ENCODE peak calls at places on chromosomes 13 and 19, in nine cellular contexts. X, W, S, Z, O, I, A, D and J are unnamed samples.

GRCh38 chr19:29724102-29724641 is 9.1 kb upstream of the C19orf12 start:
- DNase-seq in X (no peak), W (no peak), S (no peak), Z (peak; percentile 15), O (no peak), I (no peak), A (no peak), D (no peak), J (no peak)

GRCh38 chr19:55717251-55717650 is 21.0 kb downstream of the NLRP9 start:
- DNase-seq in X (no peak), W (no peak), S (no peak), Z (no peak), O (no peak), I (no peak), A (no peak), D (no peak), J (no peak)

GRCh38 chr13:76972430-76972829 is 19.5 kb upstream of the CLN5 start:
- DNase-seq in X (no peak), W (no peak), S (no peak), Z (peak; percentile 33), O (no peak), I (no peak), A (no peak), D (no peak), J (no peak)

GRCh38 chr13:61466280-61466679 is 50.6 kb upstream of the PCDH20 start:
- DNase-seq in X (no peak), W (no peak), S (no peak), Z (no peak), O (no peak), I (no peak), A (no peak), D (no peak), J (no peak)

GRCh38 chr13:72716776-72717175 is 10.7 kb downstream of the MZT1 start:
- DNase-seq in X (no peak), W (no peak), S (no peak), Z (peak; percentile 46), O (no peak), I (no peak), A (no peak), D (no peak), J (no peak)

GRCh38 chr19:10317045-10317856 is 1.4 kb upstream of the FDX2 start:
- DNase-seq in X (no peak), W (no peak), S (no peak), Z (no peak), O (no peak), I (no peak), A (no peak), D (no peak), J (no peak)

GRCh38 chr13:29472317-29472961 is 123.0 kb downstream of the SLC7A1 start:
- DNase-seq in X (peak; percentile 11), W (peak; percentile 31), S (peak; percentile 71), Z (peak; percentile 76), O (peak; percentile 56), I (no peak), A (no peak), D (no peak), J (no peak)

GRCh38 chr19:12195501-12195860 is 32.6 kb downstream of the ZNF136 start:
- DNase-seq in X (no peak), W (no peak), S (peak; percentile 8), Z (peak; percentile 4), O (no peak), I (no peak), A (no peak), D (no peak), J (no peak)

GRCh38 chr13:40158218-40158617 is 502.8 kb downstream of the COG6 start:
- DNase-seq in X (no peak), W (peak; percentile 21), S (peak; percentile 35), Z (peak; percentile 69), O (no peak), I (no peak), A (no peak), D (peak; percentile 13), J (no peak)

GRCh38 chr13:35768551-35768950 is 292.1 kb upstream of the MAB21L1 start:
- DNase-seq in X (no peak), W (no peak), S (no peak), Z (peak; percentile 13), O (no peak), I (no peak), A (peak; percentile 16), D (no peak), J (peak; percentile 83)

GRCh38 chr13:79910869-79911540 is 429.9 kb downstream of the SPRY2 start:
- DNase-seq in X (no peak), W (no peak), S (no peak), Z (no peak), O (no peak), I (no peak), A (no peak), D (no peak), J (no peak)

GRCh38 chr19:43305642-43306041 is 36.3 kb upstream of the PSG9 start:
- DNase-seq in X (no peak), W (no peak), S (no peak), Z (no peak), O (no peak), I (no peak), A (no peak), D (no peak), J (no peak)

GRCh38 chr19:31938675-31939074 is 406.7 kb upstream of the ZNF507 start:
- DNase-seq in X (no peak), W (no peak), S (no peak), Z (no peak), O (no peak), I (no peak), A (no peak), D (no peak), J (no peak)

GRCh38 chr19:1904385-1905070 is 671 bp upstream of the ADAT3 start:
- DNase-seq in X (no peak), W (peak; percentile 80), S (peak; percentile 87), Z (no peak), O (no peak), I (no peak), A (no peak), D (peak; percentile 77), J (no peak)

GRCh38 chr13:113785051-113786010 is 26.3 kb downstream of the TMEM255B start:
- DNase-seq in X (no peak), W (peak; percentile 78), S (no peak), Z (peak; percentile 50), O (no peak), I (no peak), A (peak; percentile 84), D (peak; percentile 77), J (peak; percentile 71)

GRCh38 chr13:33352023-33352422 is 66.5 kb upstream of the STARD13 start:
- DNase-seq in X (no peak), W (no peak), S (no peak), Z (no peak), O (no peak), I (no peak), A (no peak), D (no peak), J (no peak)

GRCh38 chr13:98517576-98518310 is 59.2 kb downstream of the STK24 start:
- DNase-seq in X (peak; percentile 49), W (no peak), S (no peak), Z (no peak), O (no peak), I (no peak), A (no peak), D (no peak), J (no peak)

GRCh38 chr19:50430888-50431342 is 1.8 kb upstream of the MYBPC2 start:
- DNase-seq in X (no peak), W (no peak), S (no peak), Z (no peak), O (no peak), I (no peak), A (no peak), D (no peak), J (no peak)

GRCh38 chr19:6216236-6216995 is 63.4 kb downstream of the MLLT1 start:
- DNase-seq in X (no peak), W (no peak), S (no peak), Z (no peak), O (no peak), I (no peak), A (no peak), D (no peak), J (no peak)
- H3K4me3 ChIP-seq in X (no peak overlapping the region), W (no peak overlapping the region), S (no peak overlapping the region), Z (no peak overlapping the region), O (no peak overlapping the region), I (no peak overlapping the region), A (no peak overlapping the region), D (no peak overlapping the region), J (no peak overlapping the region)

DNA sequence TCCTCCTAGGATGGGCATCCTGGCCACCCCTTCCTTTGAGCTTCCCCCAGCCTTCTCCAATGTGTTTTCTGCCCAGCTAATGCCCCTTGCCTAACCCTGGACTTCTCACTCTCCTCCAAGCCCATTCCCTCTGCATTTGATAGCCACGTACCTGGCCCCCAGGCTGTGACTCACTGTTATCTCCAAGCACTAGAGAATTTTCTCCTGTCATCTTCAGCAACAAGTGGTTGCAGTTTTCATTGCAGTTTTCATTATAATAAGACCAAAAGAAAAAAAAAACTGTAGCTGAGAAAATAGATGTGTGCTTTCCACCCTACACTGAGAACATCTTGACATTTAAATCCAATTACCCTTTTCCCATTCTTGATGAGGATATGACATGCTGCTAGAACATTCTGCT is 59.0 kb upstream of the KCTD15 start:
- DNase-seq in X (no peak), W (no peak), S (no peak), Z (no peak), O (no peak), I (no peak), A (no peak), D (no peak), J (no peak)
- H3K4me3 ChIP-seq in X (no peak overlapping the region), W (no peak overlapping the region), S (no peak overlapping the region), Z (no peak overlapping the region), O (no peak overlapping the region), I (no peak overlapping the region), A (no peak overlapping the region), D (no peak overlapping the region), J (no peak overlapping the region)

GRCh38 chr19:18191640-18192062 is 1.4 kb upstream of the MPV17L2 start:
- DNase-seq in X (no peak), W (peak; percentile 50), S (no peak), Z (no peak), O (no peak), I (no peak), A (no peak), D (peak; percentile 49), J (no peak)
- H3K4me3 ChIP-seq in X (peak overlapping the region; percentile 54), W (peak overlapping the region; percentile 61), S (peak overlapping the region; percentile 13), Z (peak overlapping the region; percentile 67), O (peak overlapping the region; percentile 70), I (peak overlapping the region; percentile 45), A (peak overlapping the region; percentile 61), D (peak overlapping the region; percentile 81), J (peak overlapping the region; percentile 64)

GRCh38 chr19:3963458-3964255 is 7.2 kb downstream of the DAPK3 start:
- DNase-seq in X (no peak), W (no peak), S (no peak), Z (no peak), O (no peak), I (no peak), A (no peak), D (no peak), J (no peak)
- H3K4me3 ChIP-seq in X (no peak overlapping the region), W (no peak overlapping the region), S (no peak overlapping the region), Z (no peak overlapping the region), O (no peak overlapping the region), I (no peak overlapping the region), A (no peak overlapping the region), D (no peak overlapping the region), J (no peak overlapping the region)

GRCh38 chr19:27773318-27774094 is 1439.4 kb downstream of the UQCRFS1 start:
- DNase-seq in X (no peak), W (no peak), S (no peak), Z (no peak), O (no peak), I (no peak), A (no peak), D (no peak), J (no peak)
- H3K4me3 ChIP-seq in X (no peak overlapping the region), W (no peak overlapping the region), S (no peak overlapping the region), Z (no peak overlapping the region), O (no peak overlapping the region), I (no peak overlapping the region), A (no peak overlapping the region), D (no peak overlapping the region), J (no peak overlapping the region)